ENCODE peak calls at places on chromosomes 13 and 19, in seven cellular contexts. One of them, this sample, is unnamed.

GRCh38 chr19:4198467-4199126 is 16.1 kb downstream of the ANKRD24 start:
- DNase-seq in neural progenitor cell: no peak
- DNase-seq in gastrocnemius medialis: no peak
- DNase-seq in effector memory CD4-positive, alpha-beta T cell: no peak
- DNase-seq in tibial nerve: no peak
- DNase-seq in right lobe of liver: no peak
- DNase-seq in PC-9: no peak
- DNase-seq in this sample: no peak

GRCh38 chr19:6718741-6719539 is 1.5 kb downstream of the C3 start:
- DNase-seq in gastrocnemius medialis: no peak
- DNase-seq in PC-9: peak; percentile 49
- DNase-seq in tibial nerve: no peak
- DNase-seq in right lobe of liver: peak; percentile 97
- DNase-seq in effector memory CD4-positive, alpha-beta T cell: peak; percentile 23
- DNase-seq in neural progenitor cell: peak; percentile 55
- DNase-seq in this sample: no peak

GRCh38 chr13:113915012-113915763 is 51.3 kb upstream of the GAS6 start:
- DNase-seq in tibial nerve: no peak
- DNase-seq in neural progenitor cell: no peak
- DNase-seq in PC-9: no peak
- DNase-seq in effector memory CD4-positive, alpha-beta T cell: no peak
- DNase-seq in gastrocnemius medialis: no peak
- DNase-seq in right lobe of liver: no peak
- DNase-seq in this sample: no peak

GRCh38 chr19:19026299-19026971 is 6.9 kb downstream of the SUGP2 start:
- DNase-seq in tibial nerve: no peak
- DNase-seq in gastrocnemius medialis: no peak
- DNase-seq in effector memory CD4-positive, alpha-beta T cell: no peak
- DNase-seq in neural progenitor cell: peak; percentile 7
- DNase-seq in right lobe of liver: peak; percentile 83
- DNase-seq in PC-9: no peak
- DNase-seq in this sample: no peak

GRCh38 chr13:95604534-95604915 is 40.0 kb downstream of the DZIP1 start:
- DNase-seq in effector memory CD4-positive, alpha-beta T cell: no peak
- DNase-seq in neural progenitor cell: no peak
- DNase-seq in gastrocnemius medialis: no peak
- DNase-seq in tibial nerve: no peak
- DNase-seq in right lobe of liver: no peak
- DNase-seq in PC-9: no peak
- DNase-seq in this sample: no peak

GRCh38 chr19:18775586-18776287 is 15.4 kb downstream of the COMP start:
- DNase-seq in tibial nerve: no peak
- DNase-seq in neural progenitor cell: no peak
- DNase-seq in effector memory CD4-positive, alpha-beta T cell: no peak
- DNase-seq in PC-9: no peak
- DNase-seq in gastrocnemius medialis: no peak
- DNase-seq in right lobe of liver: no peak
- DNase-seq in this sample: no peak

GRCh38 chr19:18020212-18021067 is 12.5 kb downstream of the ARRDC2 start:
- DNase-seq in gastrocnemius medialis: peak; percentile 95
- DNase-seq in PC-9: no peak
- DNase-seq in right lobe of liver: peak; percentile 87
- DNase-seq in effector memory CD4-positive, alpha-beta T cell: no peak
- DNase-seq in tibial nerve: peak; percentile 83
- DNase-seq in neural progenitor cell: no peak
- DNase-seq in this sample: peak; percentile 86

GRCh38 chr19:51743405-51743804 is 8.3 kb downstream of the FPR1 start:
- DNase-seq in effector memory CD4-positive, alpha-beta T cell: no peak
- DNase-seq in PC-9: no peak
- DNase-seq in tibial nerve: no peak
- DNase-seq in right lobe of liver: no peak
- DNase-seq in gastrocnemius medialis: no peak
- DNase-seq in neural progenitor cell: no peak
- DNase-seq in this sample: no peak

GRCh38 chr13:24052547-24052981 is 108.0 kb upstream of the SPATA13 start:
- DNase-seq in effector memory CD4-positive, alpha-beta T cell: no peak
- DNase-seq in tibial nerve: no peak
- DNase-seq in PC-9: no peak
- DNase-seq in right lobe of liver: no peak
- DNase-seq in neural progenitor cell: no peak
- DNase-seq in gastrocnemius medialis: no peak
- DNase-seq in this sample: no peak

GRCh38 chr13:109380457-109380856 is 405.9 kb downstream of the IRS2 start:
- DNase-seq in effector memory CD4-positive, alpha-beta T cell: no peak
- DNase-seq in right lobe of liver: no peak
- DNase-seq in neural progenitor cell: no peak
- DNase-seq in gastrocnemius medialis: no peak
- DNase-seq in tibial nerve: no peak
- DNase-seq in PC-9: no peak
- DNase-seq in this sample: no peak

GRCh38 chr19:45814166-45814780 is 835 bp downstream of the RSPH6A start:
- DNase-seq in right lobe of liver: no peak
- DNase-seq in gastrocnemius medialis: no peak
- DNase-seq in effector memory CD4-positive, alpha-beta T cell: no peak
- DNase-seq in tibial nerve: no peak
- DNase-seq in neural progenitor cell: no peak
- DNase-seq in PC-9: no peak
- DNase-seq in this sample: no peak

GRCh38 chr19:6068711-6069110 is 41.6 kb downstream of the RFX2 start:
- DNase-seq in PC-9: no peak
- DNase-seq in effector memory CD4-positive, alpha-beta T cell: no peak
- DNase-seq in gastrocnemius medialis: no peak
- DNase-seq in neural progenitor cell: no peak
- DNase-seq in right lobe of liver: peak; percentile 22
- DNase-seq in tibial nerve: no peak
- DNase-seq in this sample: no peak

GRCh38 chr13:48334534-48335127 is 31.1 kb downstream of the RB1 start:
- DNase-seq in neural progenitor cell: peak; percentile 31
- DNase-seq in PC-9: no peak
- DNase-seq in gastrocnemius medialis: no peak
- DNase-seq in tibial nerve: no peak
- DNase-seq in right lobe of liver: no peak
- DNase-seq in effector memory CD4-positive, alpha-beta T cell: no peak
- DNase-seq in this sample: no peak

GRCh38 chr13:110529522-110530311 is 31.8 kb downstream of the RAB20 start:
- DNase-seq in effector memory CD4-positive, alpha-beta T cell: no peak
- DNase-seq in tibial nerve: no peak
- DNase-seq in right lobe of liver: peak; percentile 76
- DNase-seq in neural progenitor cell: no peak
- DNase-seq in PC-9: no peak
- DNase-seq in gastrocnemius medialis: no peak
- DNase-seq in this sample: peak; percentile 6

GRCh38 chr19:3977242-3978143 is 6.6 kb upstream of the DAPK3 start:
- DNase-seq in effector memory CD4-positive, alpha-beta T cell: no peak
- DNase-seq in tibial nerve: no peak
- DNase-seq in gastrocnemius medialis: no peak
- DNase-seq in PC-9: no peak
- DNase-seq in neural progenitor cell: no peak
- DNase-seq in right lobe of liver: peak; percentile 53
- DNase-seq in this sample: no peak

GRCh38 chr13:50012396-50013169 is 2.7 kb upstream of the KCNRG start:
- DNase-seq in PC-9: no peak
- DNase-seq in neural progenitor cell: no peak
- DNase-seq in right lobe of liver: no peak
- DNase-seq in gastrocnemius medialis: no peak
- DNase-seq in tibial nerve: no peak
- DNase-seq in effector memory CD4-positive, alpha-beta T cell: no peak
- DNase-seq in this sample: no peak

GRCh38 chr19:55686311-55687050 is 11.5 kb downstream of the EPN1 start:
- DNase-seq in neural progenitor cell: no peak
- DNase-seq in PC-9: no peak
- DNase-seq in tibial nerve: no peak
- DNase-seq in gastrocnemius medialis: no peak
- DNase-seq in effector memory CD4-positive, alpha-beta T cell: no peak
- DNase-seq in right lobe of liver: peak; percentile 37
- DNase-seq in this sample: peak; percentile 62

GRCh38 chr19:40465025-40465780 is at the start of gene BLVRB:
- DNase-seq in PC-9: peak; percentile 61
- DNase-seq in right lobe of liver: no peak
- DNase-seq in gastrocnemius medialis: no peak
- DNase-seq in effector memory CD4-positive, alpha-beta T cell: peak; percentile 21
- DNase-seq in tibial nerve: no peak
- DNase-seq in neural progenitor cell: no peak
- DNase-seq in this sample: no peak

GRCh38 chr19:33296473-33297060 is 5.8 kb downstream of the CEBPA start:
- DNase-seq in right lobe of liver: peak; percentile 43
- DNase-seq in tibial nerve: peak; percentile 7
- DNase-seq in PC-9: no peak
- DNase-seq in effector memory CD4-positive, alpha-beta T cell: no peak
- DNase-seq in neural progenitor cell: no peak
- DNase-seq in gastrocnemius medialis: no peak
- DNase-seq in this sample: peak; percentile 71
- H3K4me1 ChIP-seq in right lobe of liver: peaks cover 50% of the 10 kb centered on the region
- H3K4me1 ChIP-seq in tibial nerve: no peaks in the 10 kb centered on the region
- H3K4me1 ChIP-seq in PC-9: peaks cover 64% of the 10 kb centered on the region
- H3K4me1 ChIP-seq in effector memory CD4-positive, alpha-beta T cell: peaks cover 9% of the 10 kb centered on the region
- H3K4me1 ChIP-seq in neural progenitor cell: peaks cover 17% of the 10 kb centered on the region
- H3K4me1 ChIP-seq in gastrocnemius medialis: peaks cover 28% of the 10 kb centered on the region
- H3K4me1 ChIP-seq in this sample: peaks cover 8% of the 10 kb centered on the region

GRCh38 chr13:98523455-98524102 is 53.3 kb downstream of the STK24 start:
- DNase-seq in effector memory CD4-positive, alpha-beta T cell: no peak
- DNase-seq in right lobe of liver: no peak
- DNase-seq in neural progenitor cell: no peak
- DNase-seq in PC-9: no peak
- DNase-seq in gastrocnemius medialis: no peak
- DNase-seq in tibial nerve: no peak
- DNase-seq in this sample: no peak

GRCh38 chr13:98525852-98526512 is 50.9 kb downstream of the STK24 start:
- DNase-seq in right lobe of liver: no peak
- DNase-seq in PC-9: no peak
- DNase-seq in effector memory CD4-positive, alpha-beta T cell: no peak
- DNase-seq in neural progenitor cell: no peak
- DNase-seq in gastrocnemius medialis: no peak
- DNase-seq in tibial nerve: no peak
- DNase-seq in this sample: no peak

GRCh38 chr13:98525452-98525851 is 51.5 kb downstream of the STK24 start:
- DNase-seq in right lobe of liver: no peak
- DNase-seq in neural progenitor cell: no peak
- DNase-seq in tibial nerve: no peak
- DNase-seq in PC-9: no peak
- DNase-seq in effector memory CD4-positive, alpha-beta T cell: no peak
- DNase-seq in gastrocnemius medialis: no peak
- DNase-seq in this sample: no peak

GRCh38 chr13:98524391-98524790 is 52.5 kb downstream of the STK24 start:
- DNase-seq in PC-9: no peak
- DNase-seq in effector memory CD4-positive, alpha-beta T cell: peak; percentile 66
- DNase-seq in gastrocnemius medialis: no peak
- DNase-seq in neural progenitor cell: no peak
- DNase-seq in right lobe of liver: no peak
- DNase-seq in tibial nerve: no peak
- DNase-seq in this sample: no peak

GRCh38 chr13:98524793-98525192 is 52.1 kb downstream of the STK24 start:
- DNase-seq in tibial nerve: no peak
- DNase-seq in right lobe of liver: no peak
- DNase-seq in neural progenitor cell: no peak
- DNase-seq in gastrocnemius medialis: no peak
- DNase-seq in PC-9: no peak
- DNase-seq in effector memory CD4-positive, alpha-beta T cell: no peak
- DNase-seq in this sample: no peak
- H3K4me1 ChIP-seq in tibial nerve: no peaks in the 10 kb centered on the region
- H3K4me1 ChIP-seq in right lobe of liver: peaks cover 29% of the 10 kb centered on the region
- H3K4me1 ChIP-seq in neural progenitor cell: peaks cover 39% of the 10 kb centered on the region
- H3K4me1 ChIP-seq in gastrocnemius medialis: peaks cover 62% of the 10 kb centered on the region
- H3K4me1 ChIP-seq in PC-9: peaks cover 9% of the 10 kb centered on the region
- H3K4me1 ChIP-seq in effector memory CD4-positive, alpha-beta T cell: peaks cover 66% of the 10 kb centered on the region
- H3K4me1 ChIP-seq in this sample: peaks cover 35% of the 10 kb centered on the region

DNA sequence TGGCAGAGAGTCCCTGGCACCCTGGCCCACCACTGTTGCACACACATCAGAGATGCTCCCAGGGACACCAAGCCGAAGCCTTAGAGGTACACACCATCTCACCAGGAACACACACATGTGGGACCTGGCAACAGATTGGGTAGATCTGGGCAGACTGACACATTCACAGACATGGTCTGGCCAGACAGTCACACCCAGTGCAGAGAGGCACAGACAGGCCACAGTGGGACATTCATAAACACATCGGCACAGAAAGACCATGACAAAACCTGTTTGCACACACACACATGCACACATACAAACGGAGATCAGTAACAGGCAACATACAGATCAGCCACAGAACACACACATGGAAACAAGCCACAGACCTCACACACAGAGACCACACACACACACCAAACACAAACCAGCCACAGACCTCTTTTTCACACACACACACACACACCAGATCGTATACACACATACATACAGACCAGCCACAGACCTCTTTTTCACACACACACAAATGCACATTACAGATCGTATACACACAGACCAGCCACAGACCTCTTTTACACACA is 6.3 kb upstream of the JUNB start:
- DNase-seq in PC-9: peak; percentile 33
- DNase-seq in right lobe of liver: no peak
- DNase-seq in neural progenitor cell: no peak
- DNase-seq in gastrocnemius medialis: no peak
- DNase-seq in effector memory CD4-positive, alpha-beta T cell: peak; percentile 48
- DNase-seq in tibial nerve: no peak
- DNase-seq in this sample: no peak
- H3K4me1 ChIP-seq in PC-9: peaks cover 78% of the 10 kb centered on the region
- H3K4me1 ChIP-seq in right lobe of liver: peaks cover 35% of the 10 kb centered on the region
- H3K4me1 ChIP-seq in neural progenitor cell: peaks cover 31% of the 10 kb centered on the region
- H3K4me1 ChIP-seq in gastrocnemius medialis: peaks cover 43% of the 10 kb centered on the region
- H3K4me1 ChIP-seq in effector memory CD4-positive, alpha-beta T cell: peaks cover 62% of the 10 kb centered on the region
- H3K4me1 ChIP-seq in tibial nerve: no peaks in the 10 kb centered on the region
- H3K4me1 ChIP-seq in this sample: peaks cover 83% of the 10 kb centered on the region

GRCh38 chr19:53034054-53034453 is 10.5 kb upstream of the ERVV-2 start:
- DNase-seq in effector memory CD4-positive, alpha-beta T cell: no peak
- DNase-seq in neural progenitor cell: no peak
- DNase-seq in PC-9: no peak
- DNase-seq in gastrocnemius medialis: no peak
- DNase-seq in tibial nerve: no peak
- DNase-seq in right lobe of liver: no peak
- DNase-seq in this sample: no peak
- H3K4me1 ChIP-seq in effector memory CD4-positive, alpha-beta T cell: no peaks in the 10 kb centered on the region
- H3K4me1 ChIP-seq in neural progenitor cell: no peaks in the 10 kb centered on the region
- H3K4me1 ChIP-seq in PC-9: no peaks in the 10 kb centered on the region
- H3K4me1 ChIP-seq in gastrocnemius medialis: no peaks in the 10 kb centered on the region
- H3K4me1 ChIP-seq in tibial nerve: no peaks in the 10 kb centered on the region
- H3K4me1 ChIP-seq in right lobe of liver: no peaks in the 10 kb centered on the region
- H3K4me1 ChIP-seq in this sample: no peaks in the 10 kb centered on the region

DNA sequence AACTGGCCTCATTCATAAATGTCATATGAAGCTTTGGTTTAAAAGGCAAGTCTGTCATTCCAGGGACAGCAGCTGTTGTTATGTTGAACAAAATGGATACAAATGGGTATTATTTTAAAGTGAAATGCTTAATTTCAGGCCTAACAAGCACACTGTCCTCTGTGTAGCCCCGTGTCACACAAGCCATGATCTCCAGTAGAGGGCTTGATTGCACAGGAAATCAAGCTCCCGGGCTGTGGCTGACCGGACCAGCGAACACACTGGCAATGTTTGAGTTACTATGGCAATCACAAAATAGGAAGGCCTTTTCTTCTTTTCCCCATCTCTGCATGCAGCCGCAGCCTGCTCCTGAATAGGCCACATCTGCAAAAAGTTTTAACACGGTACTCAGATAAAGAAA is 64.0 kb upstream of the GSX1 start:
- DNase-seq in neural progenitor cell: peak; percentile 55
- DNase-seq in PC-9: no peak
- DNase-seq in tibial nerve: no peak
- DNase-seq in right lobe of liver: no peak
- DNase-seq in effector memory CD4-positive, alpha-beta T cell: no peak
- DNase-seq in gastrocnemius medialis: no peak
- DNase-seq in this sample: no peak
- H3K4me1 ChIP-seq in neural progenitor cell: peaks cover 4% of the 10 kb centered on the region
- H3K4me1 ChIP-seq in PC-9: no peaks in the 10 kb centered on the region
- H3K4me1 ChIP-seq in tibial nerve: no peaks in the 10 kb centered on the region
- H3K4me1 ChIP-seq in right lobe of liver: no peaks in the 10 kb centered on the region
- H3K4me1 ChIP-seq in effector memory CD4-positive, alpha-beta T cell: peaks cover 7% of the 10 kb centered on the region
- H3K4me1 ChIP-seq in gastrocnemius medialis: no peaks in the 10 kb centered on the region
- H3K4me1 ChIP-seq in this sample: no peaks in the 10 kb centered on the region

GRCh38 chr19:947090-947706 is 21.4 kb downstream of the ARID3A start:
- DNase-seq in neural progenitor cell: no peak
- DNase-seq in effector memory CD4-positive, alpha-beta T cell: no peak
- DNase-seq in PC-9: no peak
- DNase-seq in right lobe of liver: no peak
- DNase-seq in gastrocnemius medialis: no peak
- DNase-seq in tibial nerve: no peak
- DNase-seq in this sample: no peak
- H3K4me1 ChIP-seq in neural progenitor cell: no peaks in the 10 kb centered on the region
- H3K4me1 ChIP-seq in effector memory CD4-positive, alpha-beta T cell: no peaks in the 10 kb centered on the region
- H3K4me1 ChIP-seq in PC-9: peaks cover 12% of the 10 kb centered on the region
- H3K4me1 ChIP-seq in right lobe of liver: no peaks in the 10 kb centered on the region
- H3K4me1 ChIP-seq in gastrocnemius medialis: no peaks in the 10 kb centered on the region
- H3K4me1 ChIP-seq in tibial nerve: no peaks in the 10 kb centered on the region
- H3K4me1 ChIP-seq in this sample: peaks cover 3% of the 10 kb centered on the region

This sample was measured in spleen.